ENCODE peak calls at places on chromosomes 12 and 14, in four cellular contexts. Z is HepG2, K is GM12878, E is K562. U is an unnamed sample.

GRCh38 chr12:2439332-2440100 is 355.3 kb upstream of the FKBP4 start:
- DNase-seq in Z (no peak), K (no peak), E (no peak), U (no peak)

GRCh38 chr12:69987453-69988102 is 162.6 kb downstream of the MYRFL start:
- DNase-seq in Z (peak), K (no peak), E (no peak), U (no peak)

GRCh38 chr12:87930033-87930432 is 99.2 kb downstream of the C12orf50 start:
- DNase-seq in Z (no peak), K (no peak), E (no peak), U (no peak)

GRCh38 chr14:103284574-103285467 is 49.2 kb upstream of the EIF5 start:
- DNase-seq in Z (peak), K (no peak), E (no peak), U (no peak)

GRCh38 chr12:72234871-72235270 is 37.3 kb upstream of the TRHDE start:
- DNase-seq in Z (no peak), K (no peak), E (no peak), U (no peak)

GRCh38 chr14:75310295-75311059 is 31.8 kb downstream of the FOS start:
- DNase-seq in Z (no peak), K (no peak), E (no peak), U (no peak)

GRCh38 chr14:34713681-34714319 is 593 bp downstream of the CFL2 start:
- DNase-seq in Z (peak), K (no peak), E (peak), U (peak)

GRCh38 chr12:80937391-80938238 is at the start of gene LIN7A:
- DNase-seq in Z (peak), K (no peak), E (no peak), U (peak)

GRCh38 chr14:31270196-31270772 is 62.7 kb upstream of the HECTD1 start:
- DNase-seq in Z (peak), K (no peak), E (peak), U (no peak)

GRCh38 chr14:32382704-32383103 is 53.6 kb downstream of the AKAP6 start:
- DNase-seq in Z (no peak), K (no peak), E (no peak), U (peak)

GRCh38 chr14:81164167-81164774 is 56.5 kb downstream of the GTF2A1 start:
- DNase-seq in Z (peak), K (peak), E (peak), U (peak)

GRCh38 chr14:30267141-30267540 is 291.8 kb upstream of the G2E3 start:
- DNase-seq in Z (no peak), K (no peak), E (no peak), U (no peak)

GRCh38 chr12:69851976-69852375 is 26.9 kb downstream of the MYRFL start:
- DNase-seq in Z (no peak), K (no peak), E (no peak), U (no peak)

GRCh38 chr14:75968461-75968860 is 13.3 kb downstream of the TGFB3 start:
- DNase-seq in Z (no peak), K (no peak), E (no peak), U (no peak)

GRCh38 chr12:65845751-65846537 is 21.7 kb downstream of the HMGA2 start:
- DNase-seq in Z (no peak), K (no peak), E (no peak), U (no peak)

GRCh38 chr12:97616936-97617335 is 154.3 kb downstream of the RMST start:
- DNase-seq in Z (no peak), K (no peak), E (no peak), U (no peak)

GRCh38 chr12:89469361-89469760 is 55.2 kb downstream of the GALNT4 start:
- DNase-seq in Z (no peak), K (no peak), E (no peak), U (no peak)

GRCh38 chr12:116765271-116765670 is 27.2 kb downstream of the RNFT2 start:
- DNase-seq in Z (no peak), K (no peak), E (no peak), U (no peak)

GRCh38 chr12:118259079-118259478 is 113.6 kb downstream of the TAOK3 start:
- DNase-seq in Z (no peak), K (no peak), E (no peak), U (no peak)

GRCh38 chr14:54642950-54643695 is 76.2 kb downstream of the SAMD4A start:
- DNase-seq in Z (peak), K (no peak), E (no peak), U (no peak)

GRCh38 chr14:21385170-21385904 is 1.5 kb upstream of the SUPT16H start:
- DNase-seq in Z (no peak), K (no peak), E (no peak), U (no peak)

GRCh38 chr12:69685810-69686209 is 13.3 kb downstream of the BEST3 start:
- DNase-seq in Z (no peak), K (no peak), E (no peak), U (no peak)

GRCh38 chr14:69693145-69693544 is 73.8 kb upstream of the SRSF5 start:
- DNase-seq in Z (no peak), K (no peak), E (no peak), U (no peak)

GRCh38 chr14:77498984-77499527 is 440 bp upstream of the ISM2 start:
- DNase-seq in Z (peak), K (no peak), E (no peak), U (peak)

GRCh38 chr14:55721353-55721752 is 141.3 kb downstream of the KTN1 start:
- DNase-seq in Z (no peak), K (no peak), E (no peak), U (no peak)

GRCh38 chr12:88693837-88694445 is 113.7 kb upstream of the KITLG start:
- DNase-seq in Z (no peak), K (no peak), E (no peak), U (no peak)

GRCh38 chr14:91453744-91454143 is 36.1 kb upstream of the CCDC88C start:
- DNase-seq in Z (no peak), K (no peak), E (no peak), U (no peak)

GRCh38 chr12:112168561-112168971 is 43.2 kb downstream of the TRAFD1 start:
- DNase-seq in Z (no peak), K (no peak), E (no peak), U (no peak)
- TF ChIP-seq FOXK2 in Z (no peak), K (no peak), E (no peak), U (no peak)

DNA sequence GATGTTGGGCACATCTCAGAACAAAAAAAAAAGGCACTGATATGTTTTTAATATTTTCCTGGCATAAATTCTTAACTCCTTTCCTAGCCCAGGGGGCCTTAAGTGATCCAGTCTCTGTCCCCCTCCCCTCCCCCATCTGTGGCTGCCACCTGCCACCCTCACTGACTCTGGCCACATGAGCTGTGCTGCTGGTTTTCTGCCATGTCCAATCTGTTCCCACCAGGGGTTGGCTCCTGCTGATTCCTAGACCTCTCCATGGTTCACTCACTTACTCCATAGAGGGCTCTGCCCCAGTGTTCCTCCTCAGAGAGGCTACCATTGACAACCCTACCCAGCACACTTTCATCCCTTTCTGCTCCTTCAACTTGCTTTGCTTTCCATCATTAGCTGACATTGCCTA is 163.3 kb downstream of the SSPN start:
- DNase-seq in Z (no peak), K (no peak), E (no peak), U (no peak)
- TF ChIP-seq FOXK2 in Z (no peak), K (no peak), E (no peak), U (no peak)

DNA sequence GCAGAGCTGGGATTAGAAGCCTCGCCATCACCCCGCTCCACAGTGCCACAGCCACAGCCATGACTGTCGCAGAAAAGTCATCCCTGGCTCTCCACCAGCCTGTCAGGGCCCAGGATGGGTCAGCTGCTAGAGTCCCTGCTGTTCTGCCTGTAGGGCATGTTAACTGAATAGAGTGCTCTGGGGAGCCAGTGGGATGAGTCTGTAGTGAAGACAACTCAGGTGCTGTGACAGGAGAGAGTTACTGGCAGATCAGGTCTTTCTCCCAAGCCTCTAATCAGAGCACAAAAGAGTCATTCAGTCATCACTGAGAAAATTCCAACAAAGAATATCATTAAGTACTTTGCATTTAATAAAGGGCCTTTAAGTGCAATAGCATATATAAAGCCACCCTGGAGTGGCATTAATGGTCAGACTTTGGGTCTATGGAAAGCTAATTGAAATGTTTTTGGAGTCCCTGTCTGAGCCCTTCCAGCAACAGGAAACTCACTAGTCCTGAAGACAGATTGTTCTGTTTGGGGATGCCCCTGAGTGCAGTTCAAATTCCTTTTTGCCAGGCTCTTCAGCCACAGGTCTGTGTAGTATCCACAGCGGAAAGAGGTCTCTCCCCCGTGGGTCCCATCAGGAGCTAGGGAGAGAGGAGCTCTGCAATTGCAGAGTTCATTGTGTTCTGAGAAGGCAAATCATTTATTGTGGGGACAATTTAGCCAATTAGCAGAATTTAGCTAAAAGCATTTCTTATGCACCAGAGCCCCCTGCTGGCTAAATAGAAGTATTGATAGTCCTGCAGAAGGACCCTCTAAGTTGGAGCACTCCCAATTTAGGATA is 45.2 kb upstream of the C14orf132 start:
- DNase-seq in Z (peak), K (peak), E (peak), U (peak)
- TF ChIP-seq FOXK2 in Z (no peak), K (no peak), E (no peak), U (no peak)

DNA sequence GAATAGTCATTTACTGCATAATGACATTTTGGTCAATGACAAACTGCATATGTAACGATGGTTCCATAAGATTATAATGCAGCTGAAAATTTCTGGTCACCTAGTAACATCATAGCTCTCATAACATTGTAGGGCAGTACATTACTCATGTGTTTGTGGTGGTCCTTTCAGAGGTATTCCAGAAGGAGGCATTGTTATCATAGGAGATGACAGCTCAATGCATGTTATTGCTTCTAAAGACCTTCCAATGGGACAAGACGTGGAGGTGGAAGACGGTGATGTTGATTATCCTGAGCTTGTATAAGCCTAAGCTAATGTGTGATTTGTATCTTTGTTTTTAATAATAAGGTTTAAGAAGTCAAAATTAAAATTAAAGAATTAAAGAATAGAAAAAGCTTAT is 43.8 kb upstream of the TSPAN11 start:
- DNase-seq in Z (no peak), K (no peak), E (no peak), U (no peak)
- TF ChIP-seq FOXK2 in Z (no peak), K (no peak), E (no peak), U (no peak)

DNA sequence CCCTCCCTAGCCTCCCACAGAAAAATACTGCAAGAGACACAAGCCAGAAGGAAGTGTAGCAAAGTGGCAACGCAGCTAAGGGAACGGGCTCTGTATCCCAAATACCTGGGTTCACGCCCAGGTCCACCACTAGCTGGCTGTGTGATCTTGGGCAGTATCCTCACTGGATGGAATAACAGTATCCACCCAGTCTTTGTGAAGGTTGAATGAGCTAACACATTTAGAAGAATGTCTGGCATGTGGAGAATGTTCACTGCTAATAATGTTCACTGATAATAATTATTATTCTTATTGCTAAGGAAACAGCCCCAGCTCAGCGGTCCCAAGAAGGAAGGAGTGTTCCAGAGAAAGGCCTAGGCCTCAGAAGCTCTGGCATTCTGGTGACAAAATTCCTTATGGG is 70.9 kb downstream of the VWF start:
- DNase-seq in Z (peak), K (no peak), E (no peak), U (no peak)
- TF ChIP-seq FOXK2 in Z (no peak), K (no peak), E (no peak), U (no peak)

DNA sequence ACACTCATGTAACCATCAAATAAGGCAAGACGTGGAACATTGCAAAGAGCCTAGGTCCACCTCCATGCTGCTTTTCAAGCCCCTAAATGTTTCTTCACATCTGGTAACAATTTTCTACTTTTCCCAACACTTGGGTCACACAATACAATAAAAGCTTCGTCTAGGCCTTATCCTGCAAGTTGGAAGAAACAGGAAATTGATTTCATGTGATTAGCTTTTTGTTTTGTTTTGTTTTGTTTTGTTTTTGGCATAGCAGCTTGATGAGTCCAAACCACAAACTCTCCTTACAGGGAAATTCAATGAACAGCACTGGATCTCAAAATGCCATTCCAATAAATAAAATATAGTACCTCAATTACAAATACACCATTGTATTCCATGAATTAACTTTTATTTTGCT is 19.3 kb downstream of the TAS2R50 start:
- DNase-seq in Z (no peak), K (no peak), E (no peak), U (no peak)
- TF ChIP-seq FOXK2 in Z (no peak), K (no peak), E (no peak), U (no peak)